ENCODE peak calls at places on chromosomes 11 and 22, in five cellular contexts. One of them, this sample, is unnamed.

GRCh38 chr11:123249354-123249753 is 54.3 kb upstream of the CLMP start:
- DNase-seq in neuronal stem cell: no peak
- DNase-seq in psoas muscle: no peak
- DNase-seq in stimulated activated CD8-positive, alpha-beta memory T cell treated with anti-CD3 and anti-CD28 coated beads, Interleukin-15, amount 100 ng/mL, for 1 hour: no peak
- DNase-seq in cardiac muscle cell: no peak
- DNase-seq in this sample: no peak

GRCh38 chr22:44289429-44290171 is 23.2 kb downstream of the SHISAL1 start:
- DNase-seq in neuronal stem cell: peak; percentile 44
- DNase-seq in psoas muscle: no peak
- DNase-seq in stimulated activated CD8-positive, alpha-beta memory T cell treated with anti-CD3 and anti-CD28 coated beads, Interleukin-15, amount 100 ng/mL, for 1 hour: no peak
- DNase-seq in cardiac muscle cell: no peak
- DNase-seq in this sample: no peak

GRCh38 chr11:75147875-75148263 is 3.0 kb upstream of the SLCO2B1 start:
- DNase-seq in neuronal stem cell: no peak
- DNase-seq in psoas muscle: peak; percentile 67
- DNase-seq in stimulated activated CD8-positive, alpha-beta memory T cell treated with anti-CD3 and anti-CD28 coated beads, Interleukin-15, amount 100 ng/mL, for 1 hour: no peak
- DNase-seq in cardiac muscle cell: no peak
- DNase-seq in this sample: no peak

GRCh38 chr11:11391796-11392195 is 38.7 kb upstream of the CSNK2A3 start:
- DNase-seq in neuronal stem cell: no peak
- DNase-seq in psoas muscle: no peak
- DNase-seq in stimulated activated CD8-positive, alpha-beta memory T cell treated with anti-CD3 and anti-CD28 coated beads, Interleukin-15, amount 100 ng/mL, for 1 hour: no peak
- DNase-seq in cardiac muscle cell: no peak
- DNase-seq in this sample: no peak

GRCh38 chr11:11020747-11021149 is 162.9 kb upstream of the ZBED5 start:
- DNase-seq in neuronal stem cell: no peak
- DNase-seq in psoas muscle: no peak
- DNase-seq in stimulated activated CD8-positive, alpha-beta memory T cell treated with anti-CD3 and anti-CD28 coated beads, Interleukin-15, amount 100 ng/mL, for 1 hour: no peak
- DNase-seq in cardiac muscle cell: peak; percentile 4
- DNase-seq in this sample: no peak

GRCh38 chr22:31083923-31084810 is 3.0 kb downstream of the SMTN start:
- DNase-seq in neuronal stem cell: no peak
- DNase-seq in psoas muscle: peak; percentile 53
- DNase-seq in stimulated activated CD8-positive, alpha-beta memory T cell treated with anti-CD3 and anti-CD28 coated beads, Interleukin-15, amount 100 ng/mL, for 1 hour: no peak
- DNase-seq in cardiac muscle cell: no peak
- DNase-seq in this sample: no peak

GRCh38 chr11:47917643-47918369 is 62.6 kb upstream of the PTPRJ start:
- DNase-seq in neuronal stem cell: no peak
- DNase-seq in psoas muscle: peak; percentile 75
- DNase-seq in stimulated activated CD8-positive, alpha-beta memory T cell treated with anti-CD3 and anti-CD28 coated beads, Interleukin-15, amount 100 ng/mL, for 1 hour: no peak
- DNase-seq in cardiac muscle cell: peak; percentile 65
- DNase-seq in this sample: peak; percentile 96

GRCh38 chr22:32699686-32700085 is 101.8 kb upstream of the TIMP3 start:
- DNase-seq in neuronal stem cell: no peak
- DNase-seq in psoas muscle: no peak
- DNase-seq in stimulated activated CD8-positive, alpha-beta memory T cell treated with anti-CD3 and anti-CD28 coated beads, Interleukin-15, amount 100 ng/mL, for 1 hour: no peak
- DNase-seq in cardiac muscle cell: no peak
- DNase-seq in this sample: no peak

GRCh38 chr11:64834723-64835615 is 9.5 kb downstream of the CDC42BPG start:
- DNase-seq in neuronal stem cell: no peak
- DNase-seq in psoas muscle: peak; percentile 50
- DNase-seq in stimulated activated CD8-positive, alpha-beta memory T cell treated with anti-CD3 and anti-CD28 coated beads, Interleukin-15, amount 100 ng/mL, for 1 hour: no peak
- DNase-seq in cardiac muscle cell: no peak
- DNase-seq in this sample: no peak

GRCh38 chr22:24208012-24208749 is 26.9 kb downstream of the SUSD2 start:
- DNase-seq in neuronal stem cell: no peak
- DNase-seq in psoas muscle: peak; percentile 55
- DNase-seq in stimulated activated CD8-positive, alpha-beta memory T cell treated with anti-CD3 and anti-CD28 coated beads, Interleukin-15, amount 100 ng/mL, for 1 hour: no peak
- DNase-seq in cardiac muscle cell: no peak
- DNase-seq in this sample: no peak

GRCh38 chr11:133844217-133844616 is 1.1 kb downstream of the SPATA19 start:
- DNase-seq in neuronal stem cell: no peak
- DNase-seq in psoas muscle: no peak
- DNase-seq in stimulated activated CD8-positive, alpha-beta memory T cell treated with anti-CD3 and anti-CD28 coated beads, Interleukin-15, amount 100 ng/mL, for 1 hour: no peak
- DNase-seq in cardiac muscle cell: no peak
- DNase-seq in this sample: no peak

GRCh38 chr11:95559899-95560298 is 229.7 kb downstream of the FAM76B start:
- DNase-seq in neuronal stem cell: no peak
- DNase-seq in psoas muscle: no peak
- DNase-seq in stimulated activated CD8-positive, alpha-beta memory T cell treated with anti-CD3 and anti-CD28 coated beads, Interleukin-15, amount 100 ng/mL, for 1 hour: no peak
- DNase-seq in cardiac muscle cell: no peak
- DNase-seq in this sample: no peak

GRCh38 chr11:128931661-128932060 is 11.0 kb downstream of the TP53AIP1 start:
- DNase-seq in neuronal stem cell: no peak
- DNase-seq in psoas muscle: no peak
- DNase-seq in stimulated activated CD8-positive, alpha-beta memory T cell treated with anti-CD3 and anti-CD28 coated beads, Interleukin-15, amount 100 ng/mL, for 1 hour: no peak
- DNase-seq in cardiac muscle cell: peak; percentile 48
- DNase-seq in this sample: no peak

GRCh38 chr11:34181254-34181653 is 75.8 kb downstream of the NAT10 start:
- DNase-seq in neuronal stem cell: no peak
- DNase-seq in psoas muscle: peak; percentile 42
- DNase-seq in stimulated activated CD8-positive, alpha-beta memory T cell treated with anti-CD3 and anti-CD28 coated beads, Interleukin-15, amount 100 ng/mL, for 1 hour: no peak
- DNase-seq in cardiac muscle cell: no peak
- DNase-seq in this sample: no peak

GRCh38 chr22:49764151-49764581 is 63.5 kb downstream of the BRD1 start:
- DNase-seq in neuronal stem cell: no peak
- DNase-seq in psoas muscle: peak; percentile 46
- DNase-seq in stimulated activated CD8-positive, alpha-beta memory T cell treated with anti-CD3 and anti-CD28 coated beads, Interleukin-15, amount 100 ng/mL, for 1 hour: no peak
- DNase-seq in cardiac muscle cell: no peak
- DNase-seq in this sample: peak; percentile 73

GRCh38 chr11:99739464-99740089 is 718.8 kb downstream of the CNTN5 start:
- DNase-seq in neuronal stem cell: peak; percentile 56
- DNase-seq in psoas muscle: no peak
- DNase-seq in stimulated activated CD8-positive, alpha-beta memory T cell treated with anti-CD3 and anti-CD28 coated beads, Interleukin-15, amount 100 ng/mL, for 1 hour: no peak
- DNase-seq in cardiac muscle cell: peak; percentile 69
- DNase-seq in this sample: no peak

GRCh38 chr11:36462321-36462720 is 47.8 kb downstream of the TRAF6 start:
- DNase-seq in neuronal stem cell: no peak
- DNase-seq in psoas muscle: no peak
- DNase-seq in stimulated activated CD8-positive, alpha-beta memory T cell treated with anti-CD3 and anti-CD28 coated beads, Interleukin-15, amount 100 ng/mL, for 1 hour: no peak
- DNase-seq in cardiac muscle cell: no peak
- DNase-seq in this sample: no peak

GRCh38 chr11:120579601-120580000 is 68.1 kb downstream of the GRIK4 start:
- DNase-seq in neuronal stem cell: no peak
- DNase-seq in psoas muscle: no peak
- DNase-seq in stimulated activated CD8-positive, alpha-beta memory T cell treated with anti-CD3 and anti-CD28 coated beads, Interleukin-15, amount 100 ng/mL, for 1 hour: no peak
- DNase-seq in cardiac muscle cell: no peak
- DNase-seq in this sample: peak; percentile 23

GRCh38 chr11:75203641-75204011 is 36.9 kb upstream of the TPBGL start:
- DNase-seq in neuronal stem cell: no peak
- DNase-seq in psoas muscle: no peak
- DNase-seq in stimulated activated CD8-positive, alpha-beta memory T cell treated with anti-CD3 and anti-CD28 coated beads, Interleukin-15, amount 100 ng/mL, for 1 hour: no peak
- DNase-seq in cardiac muscle cell: no peak
- DNase-seq in this sample: no peak

GRCh38 chr22:37203354-37204044 is 8.8 kb downstream of the SSTR3 start:
- DNase-seq in neuronal stem cell: no peak
- DNase-seq in psoas muscle: peak; percentile 40
- DNase-seq in stimulated activated CD8-positive, alpha-beta memory T cell treated with anti-CD3 and anti-CD28 coated beads, Interleukin-15, amount 100 ng/mL, for 1 hour: no peak
- DNase-seq in cardiac muscle cell: no peak
- DNase-seq in this sample: peak; percentile 65

GRCh38 chr11:123719452-123719851 is 22.0 kb downstream of the ZNF202 start:
- DNase-seq in neuronal stem cell: no peak
- DNase-seq in psoas muscle: no peak
- DNase-seq in stimulated activated CD8-positive, alpha-beta memory T cell treated with anti-CD3 and anti-CD28 coated beads, Interleukin-15, amount 100 ng/mL, for 1 hour: no peak
- DNase-seq in cardiac muscle cell: no peak
- DNase-seq in this sample: no peak

GRCh38 chr11:69504127-69504526 is 22.7 kb downstream of the LINC01488 start:
- DNase-seq in neuronal stem cell: no peak
- DNase-seq in psoas muscle: no peak
- DNase-seq in stimulated activated CD8-positive, alpha-beta memory T cell treated with anti-CD3 and anti-CD28 coated beads, Interleukin-15, amount 100 ng/mL, for 1 hour: no peak
- DNase-seq in cardiac muscle cell: no peak
- DNase-seq in this sample: peak; percentile 40

GRCh38 chr11:91967018-91967715 is 257.5 kb upstream of the FAT3 start:
- DNase-seq in neuronal stem cell: no peak
- DNase-seq in psoas muscle: no peak
- DNase-seq in stimulated activated CD8-positive, alpha-beta memory T cell treated with anti-CD3 and anti-CD28 coated beads, Interleukin-15, amount 100 ng/mL, for 1 hour: no peak
- DNase-seq in cardiac muscle cell: no peak
- DNase-seq in this sample: no peak

GRCh38 chr11:76523147-76523546 is 78.3 kb downstream of the EMSY start:
- DNase-seq in neuronal stem cell: no peak
- DNase-seq in psoas muscle: no peak
- DNase-seq in stimulated activated CD8-positive, alpha-beta memory T cell treated with anti-CD3 and anti-CD28 coated beads, Interleukin-15, amount 100 ng/mL, for 1 hour: no peak
- DNase-seq in cardiac muscle cell: no peak
- DNase-seq in this sample: no peak

GRCh38 chr11:120281161-120281795 is 41.3 kb downstream of the POU2F3 start:
- DNase-seq in neuronal stem cell: no peak
- DNase-seq in psoas muscle: no peak
- DNase-seq in stimulated activated CD8-positive, alpha-beta memory T cell treated with anti-CD3 and anti-CD28 coated beads, Interleukin-15, amount 100 ng/mL, for 1 hour: no peak
- DNase-seq in cardiac muscle cell: peak; percentile 67
- DNase-seq in this sample: no peak

GRCh38 chr11:46675949-46676348 is 24.5 kb downstream of the ARHGAP1 start:
- DNase-seq in neuronal stem cell: no peak
- DNase-seq in psoas muscle: no peak
- DNase-seq in stimulated activated CD8-positive, alpha-beta memory T cell treated with anti-CD3 and anti-CD28 coated beads, Interleukin-15, amount 100 ng/mL, for 1 hour: no peak
- DNase-seq in cardiac muscle cell: no peak
- DNase-seq in this sample: peak; percentile 69

GRCh38 chr11:102451041-102451692 is 1.4 kb downstream of the TMEM123 start:
- DNase-seq in neuronal stem cell: no peak
- DNase-seq in psoas muscle: no peak
- DNase-seq in stimulated activated CD8-positive, alpha-beta memory T cell treated with anti-CD3 and anti-CD28 coated beads, Interleukin-15, amount 100 ng/mL, for 1 hour: no peak
- DNase-seq in cardiac muscle cell: no peak
- DNase-seq in this sample: no peak

GRCh38 chr11:57798905-57799559 is 37.4 kb downstream of the CTNND1 start:
- DNase-seq in neuronal stem cell: no peak
- DNase-seq in psoas muscle: no peak
- DNase-seq in stimulated activated CD8-positive, alpha-beta memory T cell treated with anti-CD3 and anti-CD28 coated beads, Interleukin-15, amount 100 ng/mL, for 1 hour: no peak
- DNase-seq in cardiac muscle cell: no peak
- DNase-seq in this sample: no peak

GRCh38 chr11:35029979-35030378 is 109.0 kb upstream of the CD44 start:
- DNase-seq in neuronal stem cell: no peak
- DNase-seq in psoas muscle: no peak
- DNase-seq in stimulated activated CD8-positive, alpha-beta memory T cell treated with anti-CD3 and anti-CD28 coated beads, Interleukin-15, amount 100 ng/mL, for 1 hour: no peak
- DNase-seq in cardiac muscle cell: no peak
- DNase-seq in this sample: no peak

GRCh38 chr11:1224491-1225385 is 1.9 kb downstream of the MUC5B start:
- DNase-seq in neuronal stem cell: no peak
- DNase-seq in psoas muscle: peak; percentile 36
- DNase-seq in stimulated activated CD8-positive, alpha-beta memory T cell treated with anti-CD3 and anti-CD28 coated beads, Interleukin-15, amount 100 ng/mL, for 1 hour: no peak
- DNase-seq in cardiac muscle cell: no peak
- DNase-seq in this sample: peak; percentile 72

GRCh38 chr11:125102025-125102424 is 9.4 kb downstream of the TMEM218 start:
- DNase-seq in neuronal stem cell: no peak
- DNase-seq in psoas muscle: no peak
- DNase-seq in stimulated activated CD8-positive, alpha-beta memory T cell treated with anti-CD3 and anti-CD28 coated beads, Interleukin-15, amount 100 ng/mL, for 1 hour: no peak
- DNase-seq in cardiac muscle cell: no peak
- DNase-seq in this sample: peak; percentile 71

GRCh38 chr22:22346401-22347107 is 102.0 kb downstream of the VPREB1 start:
- DNase-seq in neuronal stem cell: no peak
- DNase-seq in psoas muscle: no peak
- DNase-seq in stimulated activated CD8-positive, alpha-beta memory T cell treated with anti-CD3 and anti-CD28 coated beads, Interleukin-15, amount 100 ng/mL, for 1 hour: no peak
- DNase-seq in cardiac muscle cell: no peak
- DNase-seq in this sample: no peak